ENCODE peak calls at places on chromosome 1, in five cellular contexts. U is HepG2; S is aorta; Y is effector memory CD4-positive, alpha-beta T cell; Q is NT2/D1. P is an unnamed sample. For H3K36me3, the result is how much of the 10 kb centered on the place peaks cover.

GRCh38 chr1:193462629-193463320 is 276.4 kb upstream of the B3GALT2 start:
- DNase-seq in U (no peak), S (no peak), Y (no peak), Q (peak), P (no peak)

GRCh38 chr1:77039739-77040138 is 172.5 kb downstream of the ST6GALNAC5 start:
- DNase-seq in U (no peak), S (peak), Y (no peak), Q (no peak), P (no peak)

GRCh38 chr1:202063093-202063492 is 52.7 kb downstream of the ELF3 start:
- DNase-seq in U (peak), S (no peak), Y (no peak), Q (peak), P (no peak)

GRCh38 chr1:179034720-179035119 is 9.0 kb downstream of the FAM20B start:
- DNase-seq in U (no peak), S (no peak), Y (no peak), Q (no peak), P (peak)

GRCh38 chr1:40151457-40152079 is 9.6 kb upstream of the RLF start:
- DNase-seq in U (no peak), S (no peak), Y (no peak), Q (no peak), P (no peak)

GRCh38 chr1:184509105-184509504 is 122.3 kb downstream of the C1orf21 start:
- DNase-seq in U (no peak), S (no peak), Y (no peak), Q (no peak), P (no peak)

GRCh38 chr1:235984041-235984820 is 80.7 kb downstream of the NID1 start:
- DNase-seq in U (no peak), S (no peak), Y (no peak), Q (no peak), P (no peak)

GRCh38 chr1:30032302-30032701 is 691.1 kb downstream of the MATN1 start:
- DNase-seq in U (no peak), S (no peak), Y (no peak), Q (no peak), P (no peak)

GRCh38 chr1:147072371-147073061 is 99.8 kb downstream of the PRKAB2 start:
- DNase-seq in U (no peak), S (no peak), Y (no peak), Q (no peak), P (no peak)

GRCh38 chr1:184176058-184176457 is 124.5 kb downstream of the TSEN15 start:
- DNase-seq in U (no peak), S (no peak), Y (no peak), Q (no peak), P (no peak)

GRCh38 chr1:192476802-192477298 is 98.7 kb upstream of the RGS1 start:
- DNase-seq in U (no peak), S (peak), Y (no peak), Q (no peak), P (no peak)

GRCh38 chr1:205631727-205632373 is at the start of gene ELK4:
- DNase-seq in U (peak), S (peak), Y (peak), Q (peak), P (peak)

GRCh38 chr1:59098668-59099067 is 198.2 kb upstream of the FGGY start:
- DNase-seq in U (no peak), S (no peak), Y (no peak), Q (no peak), P (no peak)

GRCh38 chr1:40861227-40862003 is 748 bp downstream of the CITED4 start:
- DNase-seq in U (no peak), S (peak), Y (no peak), Q (no peak), P (peak)

GRCh38 chr1:226778657-226779058 is 39.6 kb upstream of the ITPKB start:
- DNase-seq in U (no peak), S (peak), Y (no peak), Q (no peak), P (no peak)

GRCh38 chr1:67077593-67077992 is 23.6 kb upstream of the SLC35D1 start:
- DNase-seq in U (no peak), S (no peak), Y (no peak), Q (no peak), P (no peak)

GRCh38 chr1:209132736-209133467 is 450.6 kb upstream of the CAMK1G start:
- DNase-seq in U (no peak), S (no peak), Y (no peak), Q (no peak), P (no peak)

GRCh38 chr1:41240806-41241747 is 1.0 kb downstream of the SCMH1 start:
- DNase-seq in U (peak), S (peak), Y (peak), Q (no peak), P (peak)

GRCh38 chr1:65068202-65069011 is 79.6 kb upstream of the AK4 start:
- DNase-seq in U (no peak), S (no peak), Y (no peak), Q (no peak), P (peak)

GRCh38 chr1:156517746-156518145 is 17.2 kb upstream of the MEF2D start:
- DNase-seq in U (no peak), S (no peak), Y (no peak), Q (no peak), P (no peak)

GRCh38 chr1:109243860-109244552 is 5.3 kb upstream of the CELSR2 start:
- DNase-seq in U (no peak), S (no peak), Y (no peak), Q (no peak), P (no peak)

GRCh38 chr1:201191723-201192477 is 1.3 kb downstream of the IGFN1 start:
- DNase-seq in U (no peak), S (no peak), Y (no peak), Q (no peak), P (no peak)

GRCh38 chr1:12618661-12619395 is 818 bp upstream of the DHRS3 start:
- DNase-seq in U (peak), S (peak), Y (peak), Q (peak), P (peak)

GRCh38 chr1:8456306-8456912 is 138.5 kb downstream of the SLC45A1 start:
- DNase-seq in U (no peak), S (no peak), Y (no peak), Q (no peak), P (no peak)

GRCh38 chr1:6484826-6485139 is 6.7 kb downstream of the PLEKHG5 start:
- DNase-seq in U (no peak), S (no peak), Y (no peak), Q (no peak), P (no peak)

GRCh38 chr1:147723691-147724323 is 36.6 kb downstream of the GJA5 start:
- DNase-seq in U (peak), S (peak), Y (no peak), Q (peak), P (peak)

GRCh38 chr1:163528710-163529348 is 207.1 kb downstream of the NUF2 start:
- DNase-seq in U (peak), S (no peak), Y (no peak), Q (peak), P (no peak)

GRCh38 chr1:3714814-3715213 is 37.4 kb upstream of the CCDC27 start:
- DNase-seq in U (no peak), S (no peak), Y (no peak), Q (no peak), P (no peak)

GRCh38 chr1:3368711-3369436 is 85.6 kb upstream of the ARHGEF16 start:
- DNase-seq in U (no peak), S (no peak), Y (no peak), Q (no peak), P (no peak)

GRCh38 chr1:31795096-31795675 is 20.6 kb downstream of the SPOCD1 start:
- DNase-seq in U (no peak), S (no peak), Y (no peak), Q (no peak), P (no peak)
- H3K36me3 ChIP-seq in U (under half), S (under half), Y (under half), Q (under half), P (under half)

GRCh38 chr1:154256666-154257065 is 15.8 kb upstream of the HAX1 start:
- DNase-seq in U (no peak), S (no peak), Y (no peak), Q (no peak), P (no peak)

GRCh38 chr1:154258784-154259183 is 13.6 kb upstream of the HAX1 start:
- DNase-seq in U (no peak), S (no peak), Y (no peak), Q (no peak), P (no peak)

DNA sequence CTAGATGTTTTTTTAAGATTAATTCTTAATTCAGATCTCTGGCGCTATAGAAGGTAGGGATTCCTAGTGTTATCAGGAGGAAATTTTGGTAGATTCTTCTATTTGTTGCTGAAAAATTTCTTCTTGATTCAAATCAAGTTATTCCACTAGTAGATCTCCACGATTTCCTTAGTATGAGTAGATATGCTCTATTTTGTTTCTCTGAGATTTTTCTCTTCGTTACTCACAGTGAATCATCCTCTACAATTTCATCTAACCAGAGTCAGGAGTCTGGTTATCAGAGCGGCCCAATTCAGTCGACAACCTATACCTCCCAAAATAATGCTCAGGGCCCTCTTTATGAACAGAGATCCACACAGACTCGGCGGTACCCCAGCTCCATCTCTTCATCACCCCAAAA is 18.8 kb upstream of the HAX1 start:
- DNase-seq in U (no peak), S (no peak), Y (no peak), Q (no peak), P (no peak)
- H3K36me3 ChIP-seq in U (under half), S (under half), Y (half or more), Q (half or more), P (half or more)

GRCh38 chr1:44315521-44315920 is 39.5 kb downstream of the ERI3 start:
- DNase-seq in U (no peak), S (no peak), Y (no peak), Q (no peak), P (no peak)
- H3K36me3 ChIP-seq in U (under half), S (under half), Y (under half), Q (half or more), P (under half)

GRCh38 chr1:44947774-44948311 is 38.6 kb downstream of the EIF2B3 start:
- DNase-seq in U (peak), S (no peak), Y (no peak), Q (no peak), P (no peak)

GRCh38 chr1:44945992-44946391 is 40.4 kb downstream of the EIF2B3 start:
- DNase-seq in U (no peak), S (no peak), Y (no peak), Q (no peak), P (no peak)

GRCh38 chr1:44949286-44949685 is 37.1 kb downstream of the EIF2B3 start:
- DNase-seq in U (peak), S (no peak), Y (no peak), Q (no peak), P (no peak)

GRCh38 chr1:44947060-44947773 is 39.2 kb downstream of the EIF2B3 start:
- DNase-seq in U (no peak), S (peak), Y (no peak), Q (no peak), P (no peak)

GRCh38 chr1:44946720-44947059 is 39.7 kb downstream of the EIF2B3 start:
- DNase-seq in U (peak), S (no peak), Y (no peak), Q (no peak), P (no peak)
- H3K36me3 ChIP-seq in U (under half), S (under half), Y (under half), Q (under half), P (under half)

GRCh38 chr1:228403231-228403631 is 3.4 kb downstream of the TRIM11 start:
- DNase-seq in U (no peak), S (no peak), Y (no peak), Q (no peak), P (no peak)
- H3K36me3 ChIP-seq in U (under half), S (under half), Y (under half), Q (half or more), P (under half)

DNA sequence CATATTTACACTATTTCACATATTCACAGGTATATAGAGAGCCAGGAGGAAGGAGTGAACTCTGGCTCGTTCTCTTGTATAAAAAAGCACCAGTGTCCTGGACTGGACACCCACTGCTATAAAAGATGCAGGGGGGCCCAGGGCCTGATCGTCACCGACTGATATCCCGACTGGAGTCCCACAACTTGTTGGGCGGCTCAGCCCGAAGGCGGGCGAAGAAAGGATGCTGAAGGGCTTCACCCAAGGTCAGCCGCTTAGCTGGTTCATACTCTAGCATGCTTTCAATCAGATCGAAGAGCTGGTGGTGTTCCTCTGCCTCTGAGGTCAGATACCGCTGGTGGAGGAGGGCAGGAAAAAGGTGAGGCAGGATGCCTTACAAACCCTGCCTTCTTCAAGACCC is 907 bp upstream of the SCAMP3 start:
- DNase-seq in U (no peak), S (no peak), Y (no peak), Q (no peak), P (no peak)
- H3K36me3 ChIP-seq in U (under half), S (under half), Y (under half), Q (half or more), P (half or more)

DNA sequence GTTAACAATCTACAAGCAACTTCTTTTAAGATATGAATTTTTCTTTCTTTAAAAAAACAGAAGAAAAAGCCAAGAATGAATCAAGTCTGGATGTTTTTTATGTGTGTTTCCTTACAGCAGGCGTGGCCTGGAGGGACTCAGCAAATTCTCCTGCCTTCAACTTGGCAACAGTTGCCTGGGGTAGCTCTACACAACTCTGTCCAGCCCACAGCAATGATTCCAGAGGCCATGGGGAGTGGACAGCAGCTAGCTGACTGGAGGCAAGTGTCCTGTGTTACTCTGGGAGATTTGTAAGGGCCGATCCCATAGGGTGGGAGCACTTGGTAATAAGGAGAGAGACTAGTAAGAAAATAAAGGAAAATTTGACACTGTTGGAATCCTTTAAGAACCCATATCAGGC is 13.3 kb upstream of the OLFML3 start:
- DNase-seq in U (no peak), S (peak), Y (no peak), Q (no peak), P (no peak)
- H3K36me3 ChIP-seq in U (under half), S (under half), Y (half or more), Q (half or more), P (half or more)

GRCh38 chr1:199815947-199816346 is 211.6 kb upstream of the NR5A2 start:
- DNase-seq in U (no peak), S (no peak), Y (no peak), Q (no peak), P (no peak)
- H3K36me3 ChIP-seq in U (under half), S (under half), Y (under half), Q (under half), P (under half)

P was measured in CD4-positive, CD25-positive, alpha-beta regulatory T cell.